ENCODE peak calls at places on chromosomes 7 and 10, in four cellular contexts. G, K, L and I are unnamed samples.

GRCh38 chr7:113606325-113606724 is 312.5 kb downstream of the PPP1R3A start:
- DNase-seq in K (no peak), G (no peak), L (no peak), I (no peak)

GRCh38 chr10:11578802-11579255 is 32.6 kb downstream of the USP6NL start:
- DNase-seq in K (no peak), L (no peak), G (no peak), I (no peak)

GRCh38 chr10:128025951-128026350 is 100.3 kb downstream of the MKI67 start:
- DNase-seq in G (no peak), L (no peak), K (no peak), I (no peak)

GRCh38 chr10:95693331-95693667 is 428 bp downstream of the TCTN3 start:
- DNase-seq in G (no peak), L (no peak), K (no peak), I (no peak)

GRCh38 chr7:25031007-25031406 is 51.0 kb upstream of the OSBPL3 start:
- DNase-seq in K (no peak), G (no peak), L (no peak), I (no peak)

GRCh38 chr10:117556356-117556755 is 13.8 kb downstream of the EMX2 start:
- DNase-seq in K (no peak), L (no peak), G (no peak), I (no peak)

GRCh38 chr10:35907548-35907947 is 265.5 kb upstream of the FZD8 start:
- DNase-seq in G (no peak), K (no peak), L (no peak), I (no peak)

GRCh38 chr7:22610871-22611757 is 111.1 kb upstream of the STEAP1B start:
- DNase-seq in G (no peak), K (no peak), L (no peak), I (no peak)

GRCh38 chr10:131779661-131780394 is 121.0 kb upstream of the PPP2R2D start:
- DNase-seq in L (no peak), G (no peak), K (no peak), I (no peak)

GRCh38 chr10:86960003-86960862 is 1.8 kb downstream of the SNCG start:
- DNase-seq in L (no peak), G (peak; percentile 48), K (no peak), I (peak; percentile 69)

GRCh38 chr7:2658941-2659340 is 27.2 kb downstream of the TTYH3 start:
- DNase-seq in G (no peak), K (no peak), L (no peak), I (no peak)

GRCh38 chr10:5423774-5424173 is 11.4 kb downstream of the NET1 start:
- DNase-seq in L (no peak), K (no peak), G (no peak), I (no peak)

GRCh38 chr10:121999301-121999700 is 10.3 kb downstream of the TACC2 start:
- DNase-seq in L (no peak), K (no peak), G (no peak), I (no peak)

GRCh38 chr7:43933902-43934560 is 7.8 kb downstream of the UBE2D4 start:
- DNase-seq in K (no peak), G (no peak), L (no peak), I (no peak)

GRCh38 chr7:101166909-101167644 is 1.7 kb upstream of the VGF start:
- DNase-seq in K (no peak), L (peak; percentile 17), G (peak; percentile 36), I (no peak)

GRCh38 chr10:3542185-3542611 is 242.8 kb downstream of the KLF6 start:
- DNase-seq in G (peak; percentile 80), L (peak; percentile 63), K (no peak), I (no peak)

GRCh38 chr7:106345421-106346166 is 60.8 kb upstream of the NAMPT start:
- DNase-seq in G (peak; percentile 65), L (peak; percentile 42), K (no peak), I (no peak)

GRCh38 chr10:34200355-34200901 is 614.7 kb downstream of the PARD3 start:
- DNase-seq in K (no peak), G (no peak), L (no peak), I (no peak)

GRCh38 chr7:158567153-158567603 is 20.4 kb downstream of the PTPRN2 start:
- DNase-seq in L (no peak), K (no peak), G (no peak), I (no peak)

GRCh38 chr7:24395512-24395911 is 111.5 kb downstream of the NPY start:
- DNase-seq in G (no peak), K (no peak), L (no peak), I (no peak)

GRCh38 chr7:34133356-34133982 is 228.1 kb downstream of the BMPER start:
- DNase-seq in K (no peak), G (peak; percentile 93), L (peak; percentile 75), I (no peak)

GRCh38 chr10:124278356-124278755 is 140.4 kb downstream of the OAT start:
- DNase-seq in L (no peak), G (no peak), K (no peak), I (no peak)

GRCh38 chr7:156577645-156578577 is 62.7 kb upstream of the RNF32 start:
- DNase-seq in G (no peak), K (no peak), L (peak; percentile 1), I (no peak)

GRCh38 chr7:158585721-158586498 is 1.7 kb downstream of the PTPRN2 start:
- DNase-seq in L (no peak), G (no peak), K (no peak), I (no peak)

GRCh38 chr7:74412061-74412460 is 41.6 kb upstream of the GTF2IRD1 start:
- DNase-seq in G (no peak), K (no peak), L (no peak), I (no peak)

GRCh38 chr10:8033812-8034665 is 20.4 kb upstream of the GATA3 start:
- DNase-seq in K (no peak), L (no peak), G (no peak), I (no peak)

GRCh38 chr10:71081229-71081560 is 131.2 kb upstream of the UNC5B start:
- DNase-seq in G (no peak), K (no peak), L (no peak), I (no peak)

GRCh38 chr10:78137147-78137546 is 103.5 kb downstream of the RPS24 start:
- DNase-seq in G (no peak), K (no peak), L (no peak), I (no peak)

GRCh38 chr7:149027560-149028345 is 552 bp downstream of the PDIA4 start:
- DNase-seq in G (peak; percentile 15), K (no peak), L (no peak), I (peak; percentile 61)